ENCODE peak calls at places on chromosomes 2 and 18, in six cellular contexts. Z, R, P, Q, E and N are unnamed samples.

GRCh38 chr2:157442636-157443035 is 1.3 kb downstream of the CYTIP start:
- DNase-seq in R (no peak), Q (no peak), P (no peak), Z (no peak), E (no peak), N (no peak)

GRCh38 chr2:48601349-48601748 is 16.3 kb upstream of the GTF2A1L start:
- DNase-seq in Q (no peak), P (peak), E (peak), Z (no peak), R (no peak), N (peak)

GRCh38 chr2:25309402-25309801 is 32.3 kb downstream of the DNMT3A start:
- DNase-seq in E (peak), R (peak), Q (peak), Z (peak), P (peak), N (peak)

GRCh38 chr18:8609711-8610441 is 639 bp downstream of the RAB12 start:
- DNase-seq in Q (no peak), P (peak), Z (peak), R (no peak), E (no peak), N (peak)

GRCh38 chr2:230903251-230904150 is 21.5 kb downstream of the GPR55 start:
- DNase-seq in R (no peak), Q (peak), P (no peak), E (no peak), Z (no peak), N (no peak)

GRCh38 chr2:158413581-158413980 is 43.0 kb downstream of the CCDC148 start:
- DNase-seq in E (peak), Q (no peak), P (no peak), R (no peak), Z (no peak), N (no peak)

GRCh38 chr2:219507555-219508443 is 6.5 kb upstream of the ASIC4 start:
- DNase-seq in R (no peak), Z (no peak), E (no peak), Q (no peak), P (no peak), N (no peak)

GRCh38 chr2:188042412-188042811 is 249.3 kb upstream of the GULP1 start:
- DNase-seq in R (peak), Z (no peak), P (no peak), Q (no peak), E (peak), N (no peak)

GRCh38 chr2:174072857-174073256 is 107.7 kb upstream of the SP3 start:
- DNase-seq in Q (no peak), R (no peak), Z (no peak), E (no peak), P (no peak), N (no peak)

GRCh38 chr18:79871026-79871390 is 73.3 kb downstream of the KCNG2 start:
- DNase-seq in Q (no peak), Z (no peak), R (no peak), E (no peak), P (no peak), N (no peak)

GRCh38 chr2:102376052-102376591 is 20.5 kb downstream of the IL18R1 start:
- DNase-seq in R (no peak), Q (no peak), P (no peak), E (peak), Z (no peak), N (no peak)

GRCh38 chr2:1572638-1573037 is 159.4 kb downstream of the TPO start:
- DNase-seq in Z (peak), R (no peak), Q (no peak), E (peak), P (no peak), N (no peak)

GRCh38 chr18:37222383-37223378 is 342.9 kb downstream of the CELF4 start:
- DNase-seq in E (peak), Z (no peak), P (no peak), Q (no peak), R (no peak), N (no peak)

GRCh38 chr2:48249093-48249492 is 280.9 kb upstream of the STON1 start:
- DNase-seq in Z (no peak), E (peak), R (no peak), P (no peak), Q (no peak), N (no peak)

GRCh38 chr2:185388226-185388625 is 350.4 kb upstream of the FSIP2 start:
- DNase-seq in E (no peak), R (no peak), Z (no peak), Q (no peak), P (no peak), N (no peak)

GRCh38 chr2:166138144-166138543 is 10.3 kb upstream of the SCN1A start:
- DNase-seq in E (no peak), Z (no peak), Q (no peak), P (no peak), R (no peak), N (no peak)

GRCh38 chr2:40155728-40156127 is 296.2 kb downstream of the SLC8A1 start:
- DNase-seq in Z (no peak), E (no peak), Q (no peak), R (no peak), P (no peak), N (no peak)

GRCh38 chr2:174952607-174953006 is 52.6 kb downstream of the CHN1 start:
- DNase-seq in R (peak), E (peak), P (no peak), Z (no peak), Q (no peak), N (no peak)

GRCh38 chr2:61707984-61708852 is 145.6 kb downstream of the FAM161A start:
- DNase-seq in R (no peak), P (peak), E (peak), Z (no peak), Q (peak), N (peak)

GRCh38 chr18:58965930-58966662 is 101.4 kb downstream of the ZNF532 start:
- DNase-seq in E (no peak), P (no peak), Z (no peak), Q (no peak), R (no peak), N (no peak)

GRCh38 chr18:12435867-12436266 is 28.1 kb downstream of the PRELID3A start:
- DNase-seq in P (no peak), Z (no peak), E (no peak), R (no peak), Q (no peak), N (no peak)

GRCh38 chr2:32375228-32375892 is 18.5 kb downstream of the BIRC6 start:
- DNase-seq in P (no peak), E (no peak), R (no peak), Z (no peak), Q (no peak), N (no peak)

GRCh38 chr2:122167561-122167960 is 412.1 kb downstream of the TSN start:
- DNase-seq in Q (no peak), P (no peak), R (no peak), E (no peak), Z (no peak), N (no peak)

GRCh38 chr2:127066942-127067341 is 40.0 kb downstream of the BIN1 start:
- DNase-seq in E (peak), R (no peak), Q (peak), Z (peak), P (no peak), N (no peak)

GRCh38 chr2:127069003-127069402 is 38.0 kb downstream of the BIN1 start:
- DNase-seq in E (no peak), Z (no peak), Q (no peak), P (no peak), R (no peak), N (no peak)

GRCh38 chr2:127067620-127068350 is 39.2 kb downstream of the BIN1 start:
- DNase-seq in E (peak), P (peak), Q (peak), R (peak), Z (peak), N (peak)

GRCh38 chr2:127070221-127070620 is 36.7 kb downstream of the BIN1 start:
- DNase-seq in E (no peak), Q (no peak), Z (no peak), R (no peak), P (no peak), N (no peak)

DNA sequence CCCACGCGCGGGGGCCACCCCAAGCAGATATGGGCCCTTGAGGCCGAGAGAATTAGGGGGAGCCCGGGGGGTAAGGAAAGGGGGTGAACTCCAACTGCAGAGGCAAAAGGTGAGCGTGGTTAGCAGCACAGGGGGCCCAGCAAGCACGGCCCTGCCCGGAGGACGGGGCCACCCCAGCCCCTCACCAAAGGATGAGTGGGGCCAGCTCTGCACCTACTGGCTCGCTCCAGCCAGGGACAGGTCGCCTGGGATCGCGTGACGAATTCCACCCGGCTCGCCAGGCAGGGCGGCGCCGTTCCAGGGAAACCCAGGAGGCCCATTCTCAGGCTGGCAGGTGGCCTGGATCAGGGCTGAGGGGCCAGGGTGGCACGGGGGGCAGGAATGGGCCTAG is 38.6 kb downstream of the BIN1 start:
- DNase-seq in P (no peak), Q (no peak), E (no peak), R (no peak), Z (no peak), N (no peak)
- H3K27ac ChIP-seq in P (no peak), Q (peak), E (no peak), R (no peak), Z (no peak), N (peak)

DNA sequence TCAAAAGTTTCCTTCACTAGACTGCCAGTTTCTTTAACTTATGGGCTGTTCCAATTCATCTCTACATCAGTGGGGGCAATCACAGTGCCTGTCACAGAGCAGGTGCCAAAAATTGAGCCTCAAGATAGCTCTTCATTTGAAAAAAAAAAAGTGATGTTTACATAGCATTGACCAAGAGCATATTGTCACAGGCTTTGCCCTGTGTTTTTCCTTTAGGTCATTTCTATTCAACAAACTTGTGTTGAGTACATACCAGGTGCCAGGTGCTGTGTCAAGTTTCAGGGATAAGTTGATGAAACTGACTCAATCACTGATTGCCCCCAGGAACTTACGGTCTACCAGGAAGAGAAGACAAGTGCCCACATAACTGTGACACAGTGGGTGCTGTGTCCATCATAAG is 22.2 kb upstream of the NT5C1B start:
- DNase-seq in P (no peak), Q (peak), R (no peak), E (no peak), Z (no peak), N (no peak)
- H3K27ac ChIP-seq in P (no peak), Q (peak), R (no peak), E (no peak), Z (no peak), N (no peak)

GRCh38 chr2:235893129-235893698 is 275.0 kb downstream of the GBX2 start:
- DNase-seq in Q (no peak), P (no peak), R (no peak), Z (no peak), E (no peak), N (no peak)
- H3K27ac ChIP-seq in Q (no peak), P (no peak), R (no peak), Z (no peak), E (no peak), N (no peak)

DNA sequence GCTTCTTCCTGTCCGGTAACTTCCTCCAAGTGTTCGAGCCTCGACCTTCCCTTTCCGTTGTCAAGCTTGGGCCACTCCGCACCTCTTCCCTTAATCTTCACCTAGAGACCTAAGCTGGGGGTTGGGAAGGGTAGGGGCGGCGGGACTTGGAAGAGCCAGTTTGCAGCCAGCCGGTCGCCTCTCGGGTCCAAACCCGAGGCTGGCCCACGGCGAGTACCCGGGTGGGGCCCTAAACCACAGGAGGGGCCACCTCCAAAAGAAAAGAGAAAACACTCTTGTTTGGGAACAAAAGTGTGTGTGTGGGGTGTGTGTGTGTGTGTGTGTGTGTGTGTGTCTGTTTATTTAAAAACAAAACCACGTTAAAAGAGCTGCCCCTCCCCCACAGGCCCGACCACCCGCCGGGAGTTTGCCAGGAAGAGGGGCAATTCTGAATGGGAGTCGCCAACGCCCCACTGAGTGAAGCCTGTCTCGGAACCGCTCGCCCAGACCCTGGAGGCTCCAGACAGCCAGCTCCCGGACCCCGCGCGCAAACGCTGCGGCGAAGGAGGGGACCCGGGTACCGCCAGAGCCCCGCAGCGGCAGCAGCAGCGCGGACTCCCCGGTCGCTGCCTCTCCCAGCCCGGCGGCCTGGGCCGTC is 476 bp upstream of the RHOB start:
- DNase-seq in Q (peak), E (no peak), P (no peak), R (no peak), Z (peak), N (no peak)
- H3K27ac ChIP-seq in Q (peak), E (peak), P (no peak), R (peak), Z (peak), N (peak)

DNA sequence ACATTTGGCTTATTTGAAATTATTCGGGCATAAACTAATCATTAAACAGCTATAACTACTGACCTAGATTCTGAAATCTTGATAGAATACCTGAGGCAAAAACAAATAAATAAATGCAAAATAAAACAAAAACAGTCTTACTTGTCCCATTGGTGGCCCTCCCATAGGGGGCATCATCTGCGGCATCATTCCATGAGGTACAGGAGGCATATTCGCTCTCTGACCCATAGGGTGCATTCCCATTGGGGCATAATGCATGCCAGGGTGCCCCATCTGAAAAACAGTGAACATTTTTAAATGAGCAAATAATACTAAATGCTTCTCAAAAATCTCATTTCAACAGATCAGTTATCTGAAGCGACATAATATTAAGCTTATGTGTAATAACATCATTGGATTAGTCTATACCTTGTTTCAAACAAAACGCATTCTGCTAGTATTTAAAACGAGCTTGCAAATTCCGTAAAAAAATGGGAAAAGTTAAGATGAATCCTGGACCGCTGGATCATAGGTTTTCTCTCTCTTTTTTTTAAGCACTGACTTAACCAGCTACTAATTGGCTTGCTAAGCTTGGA is 1.3 kb downstream of the PRPF40A start:
- DNase-seq in R (peak), P (peak), Z (no peak), Q (no peak), E (peak), N (peak)
- H3K27ac ChIP-seq in R (no peak), P (no peak), Z (no peak), Q (no peak), E (no peak), N (peak)

GRCh38 chr2:179769323-179769722 is 92.1 kb downstream of the ZNF385B start:
- DNase-seq in P (no peak), Q (no peak), Z (no peak), E (no peak), R (no peak), N (no peak)
- H3K27ac ChIP-seq in P (no peak), Q (no peak), Z (no peak), E (no peak), R (no peak), N (no peak)

DNA sequence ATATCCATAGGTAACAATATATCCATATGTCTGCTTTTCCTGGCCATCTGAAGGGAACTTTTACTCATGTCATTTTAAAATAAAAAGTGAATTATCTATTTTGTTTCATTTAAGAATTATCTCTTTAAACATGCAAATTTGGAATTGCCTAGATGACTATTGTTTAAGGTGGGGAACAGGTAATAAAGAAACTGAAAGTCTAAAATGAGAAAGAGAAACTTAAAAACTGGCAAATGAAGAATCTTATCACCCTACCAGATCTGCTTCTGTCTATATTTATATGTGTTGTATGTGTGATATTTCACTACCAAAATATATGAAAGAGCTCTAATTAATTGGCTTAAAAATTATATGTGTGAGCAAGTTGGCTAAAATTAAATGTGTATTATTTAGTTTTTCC is 243.2 kb upstream of the KCNH7 start:
- DNase-seq in E (no peak), Q (no peak), Z (no peak), R (no peak), P (no peak), N (no peak)
- H3K27ac ChIP-seq in E (no peak), Q (no peak), Z (no peak), R (no peak), P (no peak), N (no peak)